ENCODE peak calls at places on chromosomes 3 and 15, in six cellular contexts. I is tibial artery, Q is PC-9, R is psoas muscle, X is Peyer's patch, C is IMR-90. T is an unnamed sample. For H3K36me3, the result is how much of the 10 kb centered on the place peaks cover.

GRCh38 chr3:100438623-100438974 is 37.3 kb downstream of the LNP1 start:
- DNase-seq in I (no peak), Q (no peak), R (no peak), X (no peak), C (peak), T (no peak)

GRCh38 chr3:137103739-137104138 is 146.0 kb downstream of the IL20RB start:
- DNase-seq in I (no peak), Q (no peak), R (no peak), X (no peak), C (no peak), T (no peak)

GRCh38 chr3:31922962-31923361 is 58.1 kb downstream of the OSBPL10 start:
- DNase-seq in I (no peak), Q (no peak), R (no peak), X (no peak), C (no peak), T (peak)

GRCh38 chr15:34927726-34928125 is 41.8 kb downstream of the AQR start:
- DNase-seq in I (no peak), Q (no peak), R (no peak), X (no peak), C (no peak), T (no peak)

GRCh38 chr15:65376767-65377104 is 1.1 kb downstream of the IGDCC3 start:
- DNase-seq in I (no peak), Q (no peak), R (no peak), X (no peak), C (no peak), T (peak)

GRCh38 chr3:111311709-111312235 is 230.2 kb upstream of the CD96 start:
- DNase-seq in I (no peak), Q (no peak), R (no peak), X (no peak), C (peak), T (no peak)

GRCh38 chr15:36232491-36232890 is 346.9 kb upstream of the CDIN1 start:
- DNase-seq in I (no peak), Q (no peak), R (no peak), X (no peak), C (no peak), T (no peak)

GRCh38 chr3:146124141-146124801 is 36.7 kb downstream of the PLOD2 start:
- DNase-seq in I (no peak), Q (no peak), R (no peak), X (no peak), C (no peak), T (no peak)

GRCh38 chr3:176789281-176789705 is 408.0 kb downstream of the TBL1XR1 start:
- DNase-seq in I (no peak), Q (no peak), R (no peak), X (no peak), C (no peak), T (no peak)

GRCh38 chr15:47182818-47183217 is 534.5 kb upstream of the SEMA6D start:
- DNase-seq in I (no peak), Q (no peak), R (no peak), X (no peak), C (no peak), T (no peak)

GRCh38 chr3:53046171-53047170 is 598 bp upstream of the SFMBT1 start:
- DNase-seq in I (peak), Q (peak), R (peak), X (peak), C (peak), T (peak)

GRCh38 chr15:83100072-83100646 is 7.3 kb upstream of the TM6SF1 start:
- DNase-seq in I (no peak), Q (no peak), R (no peak), X (no peak), C (no peak), T (no peak)

GRCh38 chr3:129575987-129576364 is 30.5 kb downstream of the PLXND1 start:
- DNase-seq in I (no peak), Q (no peak), R (no peak), X (no peak), C (no peak), T (no peak)

GRCh38 chr3:167761302-167761701 is 25.8 kb downstream of the SERPINI1 start:
- DNase-seq in I (no peak), Q (no peak), R (no peak), X (no peak), C (no peak), T (no peak)

GRCh38 chr15:36954486-36954885 is 145.9 kb downstream of the MEIS2 start:
- DNase-seq in I (no peak), Q (no peak), R (no peak), X (no peak), C (peak), T (no peak)

DNA sequence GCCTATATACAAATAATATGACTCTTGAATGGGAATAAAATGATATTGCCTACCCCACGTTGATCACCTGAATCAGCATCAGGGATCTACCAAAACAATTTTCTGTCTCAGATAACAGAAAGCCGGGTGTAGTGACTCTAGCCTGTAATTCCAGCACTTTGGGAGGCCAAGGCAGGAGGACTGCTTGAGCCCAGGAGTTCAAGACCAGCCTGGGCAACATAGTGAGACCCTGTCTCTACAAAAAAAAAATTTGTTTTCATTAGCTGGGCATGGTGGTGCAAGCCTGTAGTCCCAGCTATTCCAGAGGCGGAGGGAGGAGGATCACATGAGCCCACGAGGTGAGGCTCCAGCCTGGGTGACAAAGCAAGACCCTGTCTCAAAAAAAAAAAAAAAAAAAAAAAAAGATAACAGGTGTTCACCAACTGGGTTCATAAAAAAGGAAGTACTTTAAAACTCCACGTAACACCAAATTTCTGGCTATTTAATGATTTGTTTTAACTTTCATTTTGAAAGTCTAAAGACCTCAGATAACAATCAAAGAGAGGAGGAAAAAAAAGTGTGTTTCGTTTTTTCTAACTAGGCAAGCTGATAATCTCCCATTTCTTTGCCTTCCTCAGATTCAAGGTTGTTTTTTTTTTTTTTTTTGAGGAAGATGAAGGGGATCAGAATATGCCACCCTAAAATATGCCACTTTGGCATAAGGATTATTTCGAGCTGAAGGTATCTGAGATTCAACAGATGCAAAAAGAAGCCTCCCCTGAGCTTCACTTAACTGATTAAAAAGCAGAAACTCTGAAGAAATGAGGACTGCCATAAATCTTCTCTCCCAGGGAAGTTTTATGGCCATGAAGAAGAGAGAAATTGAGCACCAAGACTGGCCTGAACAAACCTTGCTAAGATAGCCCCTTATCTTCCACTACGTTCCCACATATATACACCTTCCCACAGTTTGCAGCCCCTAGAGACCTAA is 44.1 kb downstream of the TRANK1 start:
- DNase-seq in I (no peak), Q (no peak), R (no peak), X (no peak), C (no peak), T (no peak)
- H3K36me3 ChIP-seq in I (under half), Q (under half), R (under half), X (under half), C (under half), T (under half)

GRCh38 chr3:185065059-185065458 is 87.8 kb downstream of the C3orf70 start:
- DNase-seq in I (no peak), Q (no peak), R (no peak), X (no peak), C (no peak), T (no peak)
- TF ChIP-seq CTCF in I (no peak), Q (no peak), R (no peak), X (no peak), C (no peak), T (no peak)

GRCh38 chr3:123156276-123156995 is 45.3 kb upstream of the SEC22A start:
- DNase-seq in I (no peak), Q (no peak), R (no peak), X (no peak), C (no peak), T (no peak)

GRCh38 chr3:123155471-123156011 is 46.2 kb upstream of the SEC22A start:
- DNase-seq in I (no peak), Q (no peak), R (no peak), X (no peak), C (no peak), T (no peak)

GRCh38 chr3:123157598-123158287 is 44.0 kb upstream of the SEC22A start:
- DNase-seq in I (no peak), Q (no peak), R (no peak), X (no peak), C (no peak), T (no peak)

GRCh38 chr3:123158330-123158729 is 43.4 kb upstream of the SEC22A start:
- DNase-seq in I (no peak), Q (no peak), R (no peak), X (no peak), C (no peak), T (no peak)

GRCh38 chr3:123157209-123157597 is 44.5 kb upstream of the SEC22A start:
- DNase-seq in I (no peak), Q (no peak), R (no peak), X (no peak), C (no peak), T (no peak)
- H3K36me3 ChIP-seq in I (half or more), Q (under half), R (under half), X (under half), C (under half), T (half or more)

DNA sequence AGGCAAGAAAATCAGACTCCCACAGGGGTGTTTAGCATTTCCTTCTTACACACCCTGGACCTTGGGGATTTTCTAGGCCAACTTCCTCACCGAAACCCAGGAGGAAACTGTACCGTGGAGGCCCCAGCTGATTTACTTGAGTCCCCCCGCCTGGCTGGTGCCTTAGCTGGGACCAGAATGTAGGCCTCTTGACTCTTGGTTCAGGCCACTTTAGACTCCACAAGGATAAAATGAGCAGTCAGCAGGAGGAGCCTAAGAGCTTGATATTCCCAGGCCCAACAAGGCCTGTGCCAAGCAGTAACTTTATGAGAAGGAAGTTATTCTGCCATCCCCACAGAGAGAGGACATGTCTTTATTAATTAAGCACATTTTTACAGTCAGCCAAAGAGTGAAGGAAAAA is 4.6 kb upstream of the APBA2 start:
- DNase-seq in I (no peak), Q (no peak), R (no peak), X (no peak), C (peak), T (peak)
- TF ChIP-seq CTCF in I (no peak), Q (no peak), R (no peak), X (no peak), C (peak), T (peak)

GRCh38 chr3:106691476-106691875 is 685.8 kb upstream of the CCDC54 start:
- DNase-seq in I (no peak), Q (no peak), R (no peak), X (no peak), C (no peak), T (no peak)

GRCh38 chr3:106692624-106693023 is 684.6 kb upstream of the CCDC54 start:
- DNase-seq in I (no peak), Q (no peak), R (no peak), X (no peak), C (no peak), T (no peak)

GRCh38 chr3:106685751-106686150 is 691.5 kb upstream of the CCDC54 start:
- DNase-seq in I (no peak), Q (no peak), R (no peak), X (no peak), C (no peak), T (no peak)

GRCh38 chr3:106687905-106688304 is 689.3 kb upstream of the CCDC54 start:
- DNase-seq in I (no peak), Q (no peak), R (no peak), X (no peak), C (no peak), T (no peak)

GRCh38 chr3:106688463-106688862 is 688.8 kb upstream of the CCDC54 start:
- DNase-seq in I (no peak), Q (peak), R (no peak), X (no peak), C (peak), T (peak)
- H3K36me3 ChIP-seq in I (under half), Q (under half), R (under half), X (under half), C (under half), T (under half)

DNA sequence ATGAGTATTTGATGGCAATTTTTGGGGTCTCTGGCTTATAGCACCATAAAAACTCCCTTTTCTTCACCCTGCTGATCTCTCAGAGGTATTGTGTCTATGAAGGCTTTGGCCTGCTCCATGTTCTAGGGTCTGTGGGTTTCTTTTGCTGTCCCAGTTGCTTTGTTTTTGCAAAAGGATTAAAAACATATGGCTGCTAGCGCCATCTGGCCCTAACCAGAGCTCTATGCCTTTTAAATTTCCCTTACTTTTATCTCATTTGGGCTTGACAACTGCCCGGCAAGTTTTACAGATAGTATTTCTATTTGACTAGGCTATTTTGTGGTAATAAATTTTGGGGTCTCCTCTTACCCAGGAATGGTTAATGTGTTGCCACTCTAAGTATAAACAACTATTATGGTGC is 6.4 kb upstream of the GHRL start:
- DNase-seq in I (no peak), Q (no peak), R (no peak), X (no peak), C (peak), T (no peak)
- TF ChIP-seq CTCF in I (no peak), Q (no peak), R (no peak), X (no peak), C (no peak), T (peak)

GRCh38 chr3:4314688-4315087 is 11.5 kb downstream of the SETMAR start:
- DNase-seq in I (no peak), Q (no peak), R (no peak), X (no peak), C (peak), T (no peak)
- H3K36me3 ChIP-seq in I (half or more), Q (under half), R (under half), X (under half), C (under half), T (under half)

GRCh38 chr3:149340310-149340933 is 7.0 kb upstream of the TM4SF18 start:
- DNase-seq in I (no peak), Q (no peak), R (no peak), X (no peak), C (peak), T (peak)

GRCh38 chr3:149342413-149343340 is 9.2 kb upstream of the TM4SF18 start:
- DNase-seq in I (no peak), Q (no peak), R (no peak), X (no peak), C (peak), T (peak)

GRCh38 chr3:149339931-149340309 is 6.5 kb upstream of the TM4SF18 start:
- DNase-seq in I (peak), Q (peak), R (peak), X (no peak), C (peak), T (peak)

GRCh38 chr3:149343951-149344350 is 10.5 kb upstream of the TM4SF18 start:
- DNase-seq in I (no peak), Q (no peak), R (no peak), X (no peak), C (no peak), T (no peak)
- TF ChIP-seq CTCF in I (no peak), Q (peak), R (no peak), X (no peak), C (no peak), T (no peak)

DNA sequence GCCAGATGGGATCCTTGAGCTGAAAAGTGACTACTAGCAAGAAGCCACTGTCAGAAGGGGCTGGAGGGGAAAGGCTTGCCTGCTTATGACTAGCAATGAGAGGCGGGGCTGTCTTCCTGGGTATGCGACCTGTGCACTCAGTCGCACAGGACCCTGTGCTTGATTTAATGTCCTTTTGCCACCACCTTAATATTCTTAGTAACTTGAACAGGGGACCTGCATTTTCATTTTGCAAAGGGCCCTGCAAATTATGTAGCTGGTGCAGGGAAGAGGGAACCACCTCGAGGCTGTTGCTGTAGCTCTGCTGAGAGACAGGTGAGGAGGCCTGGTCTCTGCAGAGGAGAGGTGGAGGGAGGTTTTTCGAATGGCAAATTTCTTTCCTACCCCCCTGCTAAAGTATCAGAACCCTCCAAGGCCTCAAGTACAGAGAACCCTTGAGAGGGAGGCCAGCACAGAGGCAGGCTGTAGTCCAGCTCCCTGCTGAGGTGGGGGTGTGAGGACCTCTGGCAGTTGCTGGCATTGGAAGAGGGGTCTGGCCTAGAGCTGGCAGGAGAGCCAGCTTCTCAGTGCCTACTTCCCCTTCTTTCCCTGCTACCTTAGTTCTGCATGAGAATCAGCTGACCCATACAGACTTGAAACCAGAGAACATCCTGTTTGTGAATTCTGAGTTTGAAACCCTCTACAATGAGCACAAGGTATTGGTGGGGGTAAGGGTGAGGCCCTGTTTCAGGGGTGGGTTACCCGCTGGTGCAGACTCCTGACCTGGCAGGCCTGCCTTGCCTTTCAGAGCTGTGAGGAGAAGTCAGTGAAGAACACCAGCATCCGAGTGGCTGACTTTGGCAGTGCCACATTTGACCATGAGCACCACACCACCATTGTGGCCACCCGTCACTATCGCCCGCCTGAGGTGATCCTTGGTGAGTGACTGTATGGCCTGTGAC is 11.4 kb downstream of the CLK3 start:
- DNase-seq in I (no peak), Q (no peak), R (no peak), X (no peak), C (no peak), T (no peak)
- H3K36me3 ChIP-seq in I (half or more), Q (under half), R (under half), X (under half), C (half or more), T (half or more)

T was measured in osteoblast.